ENCODE peak calls at places on chromosomes 1 and 21, in ten cellular contexts. K is breast epithelium, W is body of pancreas, Q is uterus, N is stomach, H is thyroid gland, S is Peyer's patch, L is adrenal gland, I is heart left ventricle, Z is HCT116. E is an unnamed sample.

GRCh38 chr1:187842406-187843165 is 1013.8 kb downstream of the PLA2G4A start:
- DNase-seq in K (no peak), W (no peak), Q (peak; percentile 13), N (no peak), H (no peak), S (no peak), L (no peak), I (peak; percentile 15), Z (no peak), E (no peak)

GRCh38 chr1:201903135-201903534 is 14.4 kb downstream of the SHISA4 start:
- DNase-seq in K (peak; percentile 80), W (no peak), Q (peak; percentile 71), N (no peak), H (peak; percentile 84), S (no peak), L (no peak), I (no peak), Z (no peak), E (peak; percentile 62)

GRCh38 chr1:110155878-110156522 is 5.7 kb downstream of the SLC6A17 start:
- DNase-seq in K (peak; percentile 39), W (peak; percentile 59), Q (peak; percentile 45), N (peak; percentile 65), H (peak; percentile 67), S (peak; percentile 65), L (peak; percentile 60), I (peak; percentile 43), Z (no peak), E (peak; percentile 74)

GRCh38 chr1:915295-916172 is 8.2 kb upstream of the SAMD11 start:
- DNase-seq in K (no peak), W (no peak), Q (peak; percentile 14), N (no peak), H (no peak), S (peak; percentile 13), L (peak; percentile 10), I (no peak), Z (no peak), E (no peak)

GRCh38 chr21:34743831-34744230 is 75.0 kb downstream of the CLIC6 start:
- DNase-seq in K (peak; percentile 82), W (no peak), Q (no peak), N (peak; percentile 63), H (no peak), S (no peak), L (no peak), I (peak; percentile 16), Z (peak; percentile 24), E (no peak)

GRCh38 chr1:207938016-207938415 is 27.1 kb upstream of the CD34 start:
- DNase-seq in K (no peak), W (no peak), Q (no peak), N (peak; percentile 56), H (no peak), S (no peak), L (no peak), I (no peak), Z (no peak), E (no peak)

GRCh38 chr1:184163674-184164470 is 112.3 kb downstream of the TSEN15 start:
- DNase-seq in K (no peak), W (no peak), Q (no peak), N (no peak), H (no peak), S (no peak), L (peak; percentile 60), I (peak; percentile 20), Z (no peak), E (no peak)

GRCh38 chr1:29256395-29256794 is 20.1 kb downstream of the PTPRU start:
- DNase-seq in K (no peak), W (no peak), Q (no peak), N (no peak), H (no peak), S (no peak), L (no peak), I (no peak), Z (no peak), E (no peak)

GRCh38 chr21:38067086-38067739 is 151.0 kb upstream of the KCNJ6 start:
- DNase-seq in K (no peak), W (no peak), Q (no peak), N (no peak), H (no peak), S (no peak), L (no peak), I (no peak), Z (no peak), E (no peak)

GRCh38 chr1:54394104-54394503 is 12.1 kb downstream of the SSBP3 start:
- DNase-seq in K (no peak), W (no peak), Q (no peak), N (no peak), H (no peak), S (no peak), L (no peak), I (no peak), Z (no peak), E (no peak)

GRCh38 chr1:54397090-54397591 is 9.1 kb downstream of the SSBP3 start:
- DNase-seq in K (no peak), W (peak; percentile 31), Q (no peak), N (peak; percentile 65), H (peak; percentile 88), S (no peak), L (peak; percentile 86), I (peak; percentile 77), Z (no peak), E (peak; percentile 94)

GRCh38 chr1:54395535-54395934 is 10.7 kb downstream of the SSBP3 start:
- DNase-seq in K (no peak), W (no peak), Q (no peak), N (no peak), H (no peak), S (no peak), L (no peak), I (no peak), Z (no peak), E (no peak)

GRCh38 chr1:54397980-54398379 is 8.2 kb downstream of the SSBP3 start:
- DNase-seq in K (no peak), W (no peak), Q (no peak), N (no peak), H (no peak), S (no peak), L (no peak), I (no peak), Z (no peak), E (no peak)

DNA sequence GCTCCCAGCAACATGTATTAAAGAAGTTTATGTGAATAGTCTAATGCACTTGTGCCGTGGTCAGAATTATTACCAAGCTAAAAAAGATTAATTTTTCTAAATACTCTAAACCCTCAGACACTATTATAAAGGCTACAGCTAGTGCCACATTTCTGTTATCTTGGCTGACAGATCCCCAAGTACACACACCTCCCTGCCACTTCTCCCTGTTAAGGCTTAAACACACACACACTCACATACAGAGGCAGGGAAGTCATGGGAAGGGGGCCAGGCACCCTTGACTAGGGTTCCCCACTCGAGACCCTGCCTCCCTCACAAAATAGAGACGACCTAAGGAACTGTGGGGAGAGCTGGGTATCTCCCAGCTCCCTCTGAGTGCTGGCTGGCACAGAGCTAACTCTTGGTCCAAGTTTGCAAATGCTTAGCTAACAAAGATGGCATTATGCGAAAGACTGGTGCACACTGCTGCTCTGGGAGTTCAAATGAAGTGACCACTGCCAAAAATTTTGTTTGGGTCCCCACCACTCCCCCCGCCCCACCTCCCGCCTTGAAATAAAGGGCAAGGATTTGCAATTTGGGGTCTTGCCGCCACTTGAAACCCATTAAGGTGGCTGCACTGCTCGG is 9.8 kb downstream of the SSBP3 start:
- DNase-seq in K (no peak), W (no peak), Q (no peak), N (no peak), H (no peak), S (no peak), L (no peak), I (no peak), Z (no peak), E (peak; percentile 63)
- TF ChIP-seq POLR2A in K (no peak), W (no peak), Q (no peak), N (no peak), H (no peak), S (no peak), L (no peak), I (no peak), Z (no peak), E (no peak)

GRCh38 chr1:228240411-228241240 is 32.8 kb downstream of the OBSCN start:
- DNase-seq in K (no peak), W (no peak), Q (no peak), N (no peak), H (no peak), S (no peak), L (no peak), I (no peak), Z (no peak), E (no peak)
- H3K9me3 ChIP-seq in K (peaks cover 38% of the 10 kb centered on the region), W (no peaks in the 10 kb centered on the region), Q (no peaks in the 10 kb centered on the region), N (peaks cover 11% of the 10 kb centered on the region), H (no peaks in the 10 kb centered on the region), S (no peaks in the 10 kb centered on the region), L (no peaks in the 10 kb centered on the region), I (no peaks in the 10 kb centered on the region), Z (peaks cover 44% of the 10 kb centered on the region), E (no peaks in the 10 kb centered on the region)

DNA sequence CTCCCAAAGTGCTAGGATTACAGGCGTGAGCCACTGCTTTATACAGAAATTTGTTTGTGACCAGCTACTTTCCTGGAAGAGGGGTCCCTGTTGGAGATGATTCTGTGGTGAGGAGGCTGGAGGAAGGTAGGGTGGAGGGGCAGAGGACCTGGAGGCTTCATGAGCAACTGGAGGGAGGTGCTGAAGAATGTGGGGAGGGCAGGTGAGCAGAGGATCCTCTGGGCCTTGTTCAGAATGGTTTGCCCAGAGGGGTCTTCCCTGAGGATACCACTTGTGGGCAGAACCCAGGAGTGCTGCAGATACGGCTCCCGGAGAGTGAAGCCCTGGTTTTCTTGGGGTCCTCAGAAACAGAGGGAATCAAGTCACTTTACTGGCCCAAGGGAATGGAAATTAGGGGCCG is 67.2 kb upstream of the WDR26 start:
- DNase-seq in K (no peak), W (no peak), Q (no peak), N (no peak), H (no peak), S (no peak), L (no peak), I (no peak), Z (no peak), E (no peak)
- H3K4me1 ChIP-seq in K (no peaks in the 10 kb centered on the region), W (peaks cover 49% of the 10 kb centered on the region), Q (peaks cover 15% of the 10 kb centered on the region), N (peaks cover 47% of the 10 kb centered on the region), H (peaks cover 23% of the 10 kb centered on the region), S (peaks cover 45% of the 10 kb centered on the region), L (peaks cover 43% of the 10 kb centered on the region), I (peaks cover 42% of the 10 kb centered on the region), Z (peaks cover 26% of the 10 kb centered on the region), E (peaks cover 52% of the 10 kb centered on the region)

DNA sequence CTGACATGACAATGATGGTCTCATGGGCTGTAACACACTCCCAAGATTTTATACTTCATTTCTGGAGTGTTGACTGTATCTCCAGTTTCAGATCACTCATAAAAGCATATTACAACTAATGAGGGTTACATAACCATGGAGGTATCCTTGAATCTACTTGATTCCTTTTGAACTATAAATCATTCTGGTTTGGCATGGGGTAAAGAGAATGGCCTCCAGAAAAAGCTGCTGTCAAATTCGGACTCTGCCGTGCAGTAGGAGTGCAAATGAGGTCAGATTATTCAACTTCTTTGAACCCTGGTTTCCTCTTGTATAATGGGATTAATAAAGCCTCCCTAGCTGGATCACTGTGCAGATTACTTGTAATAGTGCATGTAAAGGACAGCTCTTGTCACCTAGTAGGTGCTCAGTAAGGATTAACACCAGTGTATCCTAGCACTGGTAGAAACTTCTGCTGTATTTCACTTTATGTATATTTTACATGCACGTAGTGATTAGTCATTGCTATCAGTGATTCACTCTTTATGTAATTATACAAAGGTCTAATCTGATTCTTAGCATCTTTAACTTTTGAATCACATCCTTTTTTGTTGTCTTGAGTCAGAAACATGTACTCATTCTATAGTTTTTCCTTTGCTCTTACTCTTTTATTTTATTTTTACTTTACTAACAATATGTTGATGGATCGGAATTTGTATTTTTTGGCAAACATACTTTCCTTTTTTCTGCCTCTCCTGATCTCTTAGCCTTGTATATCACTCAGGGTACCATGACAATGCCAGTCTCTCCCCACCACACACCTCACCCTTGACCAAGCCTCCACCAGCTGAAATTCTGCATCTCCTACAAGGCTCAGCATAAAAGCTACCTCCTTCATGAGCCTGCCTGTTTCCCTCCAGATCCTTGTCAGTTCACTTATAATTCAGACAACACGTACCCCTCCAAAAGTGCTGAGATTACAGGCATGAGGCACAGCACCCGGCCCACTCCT is 3.2 kb downstream of the LRRC8C start:
- DNase-seq in K (no peak), W (no peak), Q (no peak), N (no peak), H (no peak), S (no peak), L (peak; percentile 27), I (no peak), Z (no peak), E (no peak)
- TF ChIP-seq POLR2A in K (no peak), W (no peak), Q (no peak), N (no peak), H (no peak), S (no peak), L (no peak), I (no peak), Z (no peak), E (no peak)

E was measured in testis.